ENCODE peak calls at places on chromosomes 7 and 10, in eight cellular contexts. S, F, V, L, H, R, W and Q are unnamed samples.

GRCh38 chr7:97064972-97065587 is 40.4 kb upstream of the DLX5 start:
- DNase-seq in R (peak), L (peak), W (no peak), S (no peak), F (peak), H (peak), V (no peak), Q (peak)

GRCh38 chr10:120465138-120465537 is 8.1 kb downstream of the PLPP4 start:
- DNase-seq in R (no peak), L (no peak), F (no peak), V (no peak), H (no peak), S (no peak), W (no peak), Q (no peak)

GRCh38 chr7:140638311-140638791 is 2.3 kb downstream of the DENND2A start:
- DNase-seq in R (peak), L (peak), F (no peak), W (no peak), V (no peak), H (no peak), S (no peak), Q (no peak)

GRCh38 chr10:123380491-123381085 is 226.4 kb downstream of the BUB3 start:
- DNase-seq in H (no peak), L (peak), V (no peak), W (no peak), S (no peak), F (peak), R (peak), Q (no peak)

GRCh38 chr10:95266674-95267095 is 24.1 kb downstream of the PDLIM1 start:
- DNase-seq in V (no peak), R (peak), W (no peak), S (no peak), L (peak), H (no peak), F (no peak), Q (no peak)

GRCh38 chr7:6252310-6252709 is 20.1 kb downstream of the CYTH3 start:
- DNase-seq in L (no peak), H (no peak), S (no peak), R (peak), V (no peak), F (no peak), W (no peak), Q (no peak)

GRCh38 chr10:116780691-116781205 is 38.4 kb upstream of the HSPA12A start:
- DNase-seq in S (no peak), V (no peak), L (no peak), F (no peak), W (no peak), R (peak), H (no peak), Q (no peak)

GRCh38 chr7:98930464-98930863 is 52.1 kb downstream of the TRRAP start:
- DNase-seq in H (no peak), F (no peak), W (no peak), R (no peak), L (no peak), S (no peak), V (no peak), Q (no peak)

GRCh38 chr7:80940539-80941205 is 21.8 kb upstream of the SEMA3C start:
- DNase-seq in R (no peak), L (peak), H (no peak), V (no peak), S (no peak), F (no peak), W (no peak), Q (no peak)

GRCh38 chr7:149302222-149302621 is 40.2 kb downstream of the ZNF783 start:
- DNase-seq in V (no peak), F (no peak), L (no peak), W (no peak), R (peak), H (no peak), S (peak), Q (no peak)